ENCODE peak calls at places on chromosomes 12 and 14, in four cellular contexts. W, H, S and M are unnamed samples. For H3K79me1, the result is how much of the 10 kb centered on the place peaks cover.

GRCh38 chr14:29814153-29815057 is 113.2 kb downstream of the PRKD1 start:
- DNase-seq in S (no peak), H (no peak), W (no peak), M (no peak)

GRCh38 chr12:106078358-106079025 is 60.3 kb downstream of the NUAK1 start:
- DNase-seq in H (no peak), W (no peak), S (peak), M (peak)

GRCh38 chr12:2958432-2959193 is 584 bp upstream of the TEAD4 start:
- DNase-seq in W (peak), S (peak), H (peak), M (peak)

GRCh38 chr14:20742132-20742531 is 3.6 kb upstream of the EDDM3A start:
- DNase-seq in S (no peak), H (no peak), W (no peak), M (no peak)

GRCh38 chr14:52791204-52792096 is at the start of gene GNPNAT1:
- DNase-seq in H (peak), W (peak), S (peak), M (peak)

GRCh38 chr12:32229971-32230606 is 123.4 kb downstream of the BICD1 start:
- DNase-seq in S (no peak), H (no peak), W (no peak), M (no peak)

GRCh38 chr14:30138517-30138916 is 210.9 kb upstream of the PRKD1 start:
- DNase-seq in S (no peak), W (no peak), H (no peak), M (no peak)

GRCh38 chr14:74257078-74257987 is 18.1 kb downstream of the VSX2 start:
- DNase-seq in S (no peak), H (peak), W (no peak), M (peak)

GRCh38 chr14:41642402-41643195 is 35.9 kb downstream of the LRFN5 start:
- DNase-seq in H (no peak), S (no peak), W (no peak), M (no peak)

GRCh38 chr14:92108345-92109254 is 2.2 kb upstream of the ATXN3 start:
- DNase-seq in H (peak), W (no peak), S (no peak), M (peak)

GRCh38 chr12:40248585-40249297 is 23.9 kb downstream of the LRRK2 start:
- DNase-seq in H (no peak), W (no peak), S (no peak), M (no peak)

GRCh38 chr12:90922068-90922743 is 32.8 kb downstream of the CCER1 start:
- DNase-seq in W (no peak), H (no peak), S (no peak), M (no peak)

GRCh38 chr12:45743247-45743646 is 13.7 kb downstream of the ARID2 start:
- DNase-seq in H (no peak), W (no peak), S (no peak), M (no peak)

GRCh38 chr14:104976198-104977007 is 1.8 kb downstream of the AHNAK2 start:
- DNase-seq in W (peak), H (peak), S (peak), M (peak)

GRCh38 chr12:31959051-31959700 is at the start of gene RESF1:
- DNase-seq in W (peak), S (peak), H (peak), M (peak)

GRCh38 chr12:57218030-57218853 is 1.6 kb downstream of the NXPH4 start:
- DNase-seq in S (no peak), H (peak), W (no peak), M (no peak)

GRCh38 chr12:132115500-132115899 is 28.6 kb downstream of the DDX51 start:
- DNase-seq in S (no peak), W (no peak), H (no peak), M (no peak)

GRCh38 chr12:9864913-9865675 is 4.1 kb downstream of the CLEC2B start:
- DNase-seq in W (no peak), H (no peak), S (peak), M (no peak)

GRCh38 chr12:121632069-121632970 is 6.0 kb downstream of the ORAI1 start:
- DNase-seq in W (no peak), H (no peak), S (peak), M (no peak)

GRCh38 chr12:26116829-26117228 is 8.0 kb downstream of the BHLHE41 start:
- DNase-seq in S (no peak), H (no peak), W (no peak), M (no peak)

GRCh38 chr14:85991156-85991555 is 461.2 kb downstream of the FLRT2 start:
- DNase-seq in W (no peak), H (no peak), S (peak), M (no peak)

GRCh38 chr12:19671695-19672094 is 232.4 kb downstream of the AEBP2 start:
- DNase-seq in W (no peak), H (no peak), S (no peak), M (no peak)

GRCh38 chr12:43836455-43836989 is 641 bp downstream of the TMEM117 start:
- DNase-seq in S (peak), W (no peak), H (no peak), M (no peak)
- H2BK12ac ChIP-seq in S (no peak), W (no peak), H (no peak), M (no peak)

DNA sequence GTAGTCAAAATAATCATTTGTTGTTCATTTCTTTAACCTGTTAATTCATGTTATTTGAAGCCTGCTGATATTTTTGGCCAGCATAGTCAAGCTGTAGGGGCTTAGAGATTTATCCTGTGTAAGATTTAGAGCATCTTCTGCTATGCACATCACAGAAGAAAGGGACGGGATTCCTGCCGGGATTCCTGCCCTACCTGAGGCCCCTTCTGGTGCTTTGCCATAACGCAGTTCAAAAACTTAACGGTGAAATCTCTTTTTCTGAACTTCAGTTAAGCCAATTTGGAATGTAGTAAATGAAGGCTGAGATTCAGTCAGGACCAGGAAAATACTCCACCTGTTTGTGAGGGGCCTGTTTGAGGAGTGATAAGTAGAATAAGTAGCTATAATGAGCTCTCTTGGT is 50.7 kb upstream of the TMEM260 start:
- DNase-seq in S (no peak), W (no peak), H (no peak), M (no peak)
- H3K79me1 ChIP-seq in S (under half), W (under half), H (under half), M (under half)

DNA sequence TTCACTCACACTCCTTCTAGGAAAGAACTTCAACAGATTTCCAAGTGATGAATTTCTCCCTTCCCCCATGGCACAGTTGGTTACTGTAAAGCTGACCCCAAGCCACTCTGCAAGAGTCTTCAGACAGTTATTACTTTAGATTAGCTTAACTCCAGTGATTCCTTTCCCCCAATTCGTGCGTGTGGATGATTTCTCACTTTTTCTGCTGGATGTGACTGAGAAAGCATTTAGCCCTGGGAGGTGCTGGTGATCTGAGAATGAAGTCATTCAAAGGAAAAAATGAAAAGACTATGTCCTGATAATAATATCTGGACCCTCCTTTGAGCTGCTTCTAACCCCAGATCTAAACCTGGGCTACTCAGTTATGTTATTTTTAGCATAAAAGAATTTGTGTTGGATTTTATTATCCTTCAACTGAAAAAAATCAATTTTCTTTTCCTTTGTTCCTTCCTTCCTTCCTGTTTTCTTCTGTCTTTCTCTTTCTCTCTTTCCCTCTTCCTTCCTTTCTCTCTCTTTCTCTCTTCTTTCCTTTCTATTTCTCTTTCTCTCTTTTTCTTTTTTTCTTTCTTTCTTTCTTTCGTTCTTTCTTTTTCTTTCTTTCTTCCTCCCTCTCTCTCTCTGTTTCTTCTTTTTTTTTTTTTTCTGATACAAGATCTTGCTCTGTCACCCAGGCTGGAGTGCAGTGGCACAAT is 47.6 kb upstream of the PPP1R12A start:
- DNase-seq in W (no peak), S (no peak), H (no peak), M (no peak)
- H3K4me2 ChIP-seq in W (no peak), S (no peak), H (no peak), M (no peak)

GRCh38 chr14:64704145-64704742 is at the start of gene PLEKHG3:
- DNase-seq in W (peak), H (peak), S (peak), M (peak)

GRCh38 chr14:64706552-64707193 is 2.4 kb downstream of the PLEKHG3 start:
- DNase-seq in S (peak), W (peak), H (no peak), M (peak)

GRCh38 chr14:64706119-64706465 is 1.9 kb downstream of the PLEKHG3 start:
- DNase-seq in H (no peak), W (no peak), S (no peak), M (no peak)

GRCh38 chr14:64704743-64705405 is 650 bp downstream of the PLEKHG3 start:
- DNase-seq in H (peak), S (peak), W (no peak), M (no peak)

GRCh38 chr14:64705406-64706118 is 1.3 kb downstream of the PLEKHG3 start:
- DNase-seq in S (peak), W (no peak), H (no peak), M (no peak)
- H2BK12ac ChIP-seq in S (no peak), W (no peak), H (peak), M (no peak)

GRCh38 chr12:54388214-54389138 is 3.9 kb upstream of the ZNF385A start:
- DNase-seq in S (no peak), W (no peak), H (no peak), M (no peak)
- H3K79me1 ChIP-seq in S (under half), W (under half), H (under half), M (under half)

DNA sequence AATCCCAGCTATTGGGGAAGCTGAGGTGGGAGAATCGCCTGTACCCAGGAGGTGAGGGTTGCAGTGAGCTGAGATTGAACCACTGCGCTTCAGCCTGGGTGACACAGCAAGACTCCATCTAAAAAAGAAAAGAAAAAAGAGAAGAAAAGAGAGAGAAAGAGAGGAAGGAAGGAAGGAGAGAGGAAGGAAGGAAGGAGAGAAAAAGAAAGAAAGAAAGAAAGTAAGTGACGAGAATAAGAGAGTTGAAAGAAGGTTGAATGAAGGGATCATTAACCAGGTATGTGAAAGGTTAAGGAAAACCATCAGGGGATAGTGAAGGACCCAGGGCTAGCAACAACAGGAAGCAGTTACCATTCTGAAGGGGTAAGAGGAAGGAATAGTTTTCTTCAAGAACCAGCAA is 4.2 kb upstream of the DTD2 start:
- DNase-seq in S (no peak), W (no peak), H (no peak), M (no peak)
- H3K4me2 ChIP-seq in S (no peak), W (no peak), H (no peak), M (no peak)

GRCh38 chr12:6268484-6269157 is 41.9 kb upstream of the PLEKHG6 start:
- DNase-seq in W (no peak), S (no peak), H (no peak), M (no peak)

GRCh38 chr12:6267007-6267721 is 43.3 kb upstream of the PLEKHG6 start:
- DNase-seq in H (no peak), W (no peak), S (no peak), M (no peak)

GRCh38 chr12:6264402-6265037 is 46.0 kb upstream of the PLEKHG6 start:
- DNase-seq in H (no peak), W (no peak), S (no peak), M (no peak)

GRCh38 chr12:6265038-6265405 is 45.5 kb upstream of the PLEKHG6 start:
- DNase-seq in H (no peak), W (no peak), S (no peak), M (no peak)

GRCh38 chr12:6266431-6267006 is 44.0 kb upstream of the PLEKHG6 start:
- DNase-seq in S (no peak), H (no peak), W (no peak), M (no peak)
- H2BK12ac ChIP-seq in S (no peak), H (peak), W (no peak), M (no peak)

GRCh38 chr14:68874746-68875155 is 81.9 kb upstream of the ZFP36L1 start:
- DNase-seq in S (no peak), W (no peak), H (no peak), M (no peak)
- H3K79me1 ChIP-seq in S (under half), W (under half), H (under half), M (under half)